ENCODE peak calls at places on chromosome 1, in eight cellular contexts. C is K562; S is neural progenitor cell; L is CD8-positive, alpha-beta memory T cell; E is endothelial cell of umbilical vein; O is SJCRH30; W is astrocyte; K is GM23338. Y is an unnamed sample.

GRCh38 chr1:68470388-68470970 is 20.7 kb upstream of the RPE65 start:
- DNase-seq in E (peak; percentile 50), L (no peak), O (no peak), K (no peak), W (no peak), C (no peak), S (no peak), Y (no peak)

GRCh38 chr1:10647414-10648170 is 148.9 kb downstream of the CASZ1 start:
- DNase-seq in W (no peak), L (no peak), K (no peak), S (no peak), C (no peak), O (no peak), E (no peak), Y (no peak)

GRCh38 chr1:60031116-60031515 is 42.5 kb downstream of the C1orf87 start:
- DNase-seq in K (no peak), C (no peak), O (no peak), E (no peak), S (no peak), W (no peak), L (no peak), Y (no peak)

GRCh38 chr1:24186993-24187790 is at the start of gene IFNLR1:
- DNase-seq in O (no peak), L (peak; percentile 69), C (no peak), W (no peak), E (no peak), K (peak; percentile 90), S (peak; percentile 82), Y (peak; percentile 33)

GRCh38 chr1:230188826-230189225 is 121.8 kb downstream of the GALNT2 start:
- DNase-seq in C (no peak), W (no peak), L (no peak), O (peak; percentile 28), K (no peak), S (no peak), E (no peak), Y (no peak)

GRCh38 chr1:27102707-27103468 is 52.0 kb downstream of the SLC9A1 start:
- DNase-seq in W (no peak), E (peak; percentile 60), O (peak; percentile 69), S (peak; percentile 84), C (peak; percentile 86), L (peak; percentile 69), K (peak; percentile 84), Y (peak; percentile 67)

GRCh38 chr1:11839727-11840705 is 7.6 kb downstream of the NPPA start:
- DNase-seq in E (no peak), L (no peak), O (no peak), K (no peak), C (no peak), W (no peak), S (no peak), Y (no peak)

GRCh38 chr1:48236716-48237470 is 14.4 kb downstream of the SLC5A9 start:
- DNase-seq in S (peak; percentile 57), L (no peak), K (peak; percentile 71), E (peak; percentile 26), W (peak; percentile 15), O (no peak), C (peak; percentile 53), Y (no peak)

GRCh38 chr1:235021815-235022214 is 106.8 kb downstream of the TOMM20 start:
- DNase-seq in L (no peak), C (no peak), W (no peak), O (no peak), E (no peak), K (no peak), S (no peak), Y (no peak)

GRCh38 chr1:101653482-101653946 is 343.2 kb downstream of the OLFM3 start:
- DNase-seq in S (peak; percentile 73), E (peak; percentile 39), L (no peak), K (peak; percentile 85), C (no peak), O (peak; percentile 7), W (no peak), Y (peak; percentile 65)

GRCh38 chr1:27525296-27526271 is 35.6 kb upstream of the WASF2 start:
- DNase-seq in E (no peak), O (peak; percentile 87), K (peak; percentile 90), S (peak; percentile 72), W (no peak), C (peak; percentile 97), L (no peak), Y (no peak)

GRCh38 chr1:26112407-26112775 is 767 bp downstream of the PDIK1L start:
- DNase-seq in K (no peak), L (no peak), W (no peak), O (no peak), S (no peak), E (peak; percentile 46), C (no peak), Y (no peak)

GRCh38 chr1:23367451-23367790 is 2.2 kb downstream of the ZNF436 start:
- DNase-seq in L (no peak), O (no peak), S (peak; percentile 24), E (no peak), C (no peak), K (no peak), W (no peak), Y (no peak)

GRCh38 chr1:85313888-85314696 is 37.7 kb upstream of the BCL10 start:
- DNase-seq in K (no peak), O (peak; percentile 42), E (peak; percentile 87), W (peak; percentile 95), C (no peak), L (no peak), S (no peak), Y (no peak)

GRCh38 chr1:77543822-77544448 is 138.5 kb downstream of the ZZZ3 start:
- DNase-seq in K (no peak), C (no peak), W (no peak), E (no peak), L (no peak), O (no peak), S (no peak), Y (no peak)
- H3K4me3 ChIP-seq in K (no peak overlapping the region), C (no peak overlapping the region), W (no peak overlapping the region), E (no peak overlapping the region), L (no peak overlapping the region), O (no peak overlapping the region), S (no peak overlapping the region), Y (no peak overlapping the region)

GRCh38 chr1:205032512-205032911 is 10.5 kb upstream of the CNTN2 start:
- DNase-seq in K (no peak), O (peak; percentile 67), S (no peak), C (no peak), E (no peak), L (no peak), W (no peak), Y (no peak)

GRCh38 chr1:205041998-205042910 is 758 bp upstream of the CNTN2 start:
- DNase-seq in W (no peak), O (no peak), K (no peak), E (no peak), L (no peak), C (no peak), S (no peak), Y (peak; percentile 57)

GRCh38 chr1:205041121-205041758 is 1.8 kb upstream of the CNTN2 start:
- DNase-seq in O (peak; percentile 59), E (no peak), L (no peak), W (no peak), C (no peak), S (no peak), K (no peak), Y (no peak)

GRCh38 chr1:205038132-205038786 is 4.8 kb upstream of the CNTN2 start:
- DNase-seq in W (no peak), K (no peak), E (no peak), C (no peak), O (no peak), S (no peak), L (no peak), Y (no peak)

GRCh38 chr1:205037539-205037938 is 5.5 kb upstream of the CNTN2 start:
- DNase-seq in O (no peak), E (no peak), S (no peak), K (no peak), L (no peak), W (no peak), C (no peak), Y (no peak)
- H3K27me3 ChIP-seq in O (peaks cover 9% of the 10 kb centered on the region), E (peaks cover 11% of the 10 kb centered on the region), S (peaks cover 19% of the 10 kb centered on the region), K (peaks cover 6% of the 10 kb centered on the region), L (peaks cover 5% of the 10 kb centered on the region), W (peaks cover 43% of the 10 kb centered on the region), C (peaks cover 65% of the 10 kb centered on the region), Y (peaks cover 3% of the 10 kb centered on the region)

DNA sequence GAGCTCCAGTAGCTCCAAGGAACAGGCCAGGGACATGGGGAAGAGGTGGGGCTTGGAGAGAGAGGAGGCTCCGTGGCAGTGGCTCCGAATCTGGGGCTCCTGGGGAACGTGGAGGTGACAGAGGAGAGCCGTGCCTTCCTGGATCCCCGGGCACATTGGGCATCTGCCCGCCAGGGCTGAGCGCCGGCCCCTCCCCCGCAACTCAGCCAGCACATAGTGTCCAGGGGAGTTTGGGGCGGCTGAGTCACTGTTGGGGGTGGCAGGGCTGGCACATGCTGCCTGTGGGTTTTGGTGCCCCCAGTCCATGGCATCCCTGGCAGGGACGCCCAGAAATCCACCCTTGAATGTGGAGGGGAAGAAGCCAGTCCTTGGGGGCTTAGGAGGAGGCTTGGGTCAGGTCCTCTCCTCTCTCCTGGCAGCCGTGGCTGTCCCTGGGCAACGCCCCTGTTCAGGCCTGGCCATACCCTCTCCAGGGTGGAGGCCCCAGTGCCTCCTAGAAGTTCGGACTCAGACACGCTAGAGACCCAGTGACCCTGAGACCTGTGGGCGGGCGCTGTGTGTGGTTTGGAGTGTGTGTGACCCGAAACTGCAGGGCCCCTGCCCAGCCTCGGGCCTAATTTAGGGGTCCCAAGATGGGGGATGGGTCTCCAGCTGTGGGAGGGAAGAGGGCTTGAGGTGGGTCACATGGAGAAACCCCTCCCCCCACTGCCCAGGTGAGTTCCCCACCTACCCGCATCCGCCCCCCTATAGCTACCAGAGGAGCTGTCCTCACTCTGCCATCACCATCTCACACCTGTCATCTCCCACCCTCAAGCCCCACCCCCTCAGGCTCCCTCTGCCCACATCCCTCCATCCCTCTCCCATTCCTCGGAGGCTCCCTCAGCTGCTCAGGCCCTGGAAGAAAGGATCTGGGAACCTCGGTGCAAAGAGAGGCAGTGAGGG is 1.6 kb downstream of the HSPB7 start:
- DNase-seq in W (no peak), E (no peak), O (peak; percentile 81), K (peak; percentile 50), S (no peak), C (no peak), L (no peak), Y (no peak)
- H3K4me1 ChIP-seq in W (peaks cover 49% of the 10 kb centered on the region), E (peaks cover 4% of the 10 kb centered on the region), O (peaks cover 55% of the 10 kb centered on the region), K (peaks cover 38% of the 10 kb centered on the region), S (peaks cover 9% of the 10 kb centered on the region), C (peaks cover 76% of the 10 kb centered on the region), L (peaks cover 9% of the 10 kb centered on the region), Y (peaks cover 40% of the 10 kb centered on the region)

GRCh38 chr1:32990887-32991286 is 26.3 kb upstream of the RNF19B start:
- DNase-seq in L (no peak), S (no peak), O (no peak), W (no peak), E (no peak), K (no peak), C (no peak), Y (no peak)

GRCh38 chr1:32991819-32992488 is 27.3 kb upstream of the RNF19B start:
- DNase-seq in S (no peak), C (no peak), O (no peak), E (no peak), L (no peak), K (no peak), W (no peak), Y (no peak)

GRCh38 chr1:32992489-32993214 is 28.0 kb upstream of the RNF19B start:
- DNase-seq in E (peak; percentile 46), O (peak; percentile 92), W (peak; percentile 99), K (peak; percentile 82), L (peak; percentile 27), S (peak; percentile 72), C (peak; percentile 67), Y (peak; percentile 45)

GRCh38 chr1:32991386-32991785 is 26.8 kb upstream of the RNF19B start:
- DNase-seq in K (no peak), E (no peak), C (no peak), L (no peak), S (no peak), O (no peak), W (no peak), Y (no peak)

GRCh38 chr1:32993215-32993566 is 28.6 kb upstream of the RNF19B start:
- DNase-seq in S (no peak), C (no peak), O (no peak), K (no peak), W (no peak), E (no peak), L (no peak), Y (no peak)
- H3K4me3 ChIP-seq in S (no peak overlapping the region), C (no peak overlapping the region), O (no peak overlapping the region), K (no peak overlapping the region), W (no peak overlapping the region), E (no peak overlapping the region), L (no peak overlapping the region), Y (no peak overlapping the region)

Y was measured in BE2C.